ENCODE peak calls at places on chromosome 3, in five cellular contexts. L is psoas muscle, D is lower lobe of right lung, B is skeletal muscle cell, K is lower leg skin. X is an unnamed sample.

GRCh38 chr3:171286580-171287249 is 173.5 kb downstream of the TNIK start:
- DNase-seq in L (no peak), D (no peak), B (no peak), K (no peak), X (no peak)

GRCh38 chr3:105505167-105505566 is 138.5 kb downstream of the ALCAM start:
- DNase-seq in L (no peak), D (no peak), B (no peak), K (no peak), X (no peak)

GRCh38 chr3:108218811-108219210 is 3.4 kb downstream of the IFT57 start:
- DNase-seq in L (no peak), D (no peak), B (no peak), K (no peak), X (no peak)

GRCh38 chr3:10450494-10451440 is 54.6 kb downstream of the ATP2B2 start:
- DNase-seq in L (peak), D (no peak), B (no peak), K (no peak), X (no peak)

GRCh38 chr3:173135059-173135458 is 6.0 kb downstream of the SPATA16 start:
- DNase-seq in L (no peak), D (no peak), B (no peak), K (no peak), X (no peak)

GRCh38 chr3:13535905-13536304 is 13.0 kb upstream of the FBLN2 start:
- DNase-seq in L (no peak), D (no peak), B (no peak), K (peak), X (no peak)

GRCh38 chr3:4398906-4399305 is 68.2 kb downstream of the SUMF1 start:
- DNase-seq in L (no peak), D (no peak), B (no peak), K (no peak), X (no peak)

GRCh38 chr3:46062679-46063078 is 35.4 kb upstream of the XCR1 start:
- DNase-seq in L (no peak), D (no peak), B (no peak), K (no peak), X (no peak)

GRCh38 chr3:18656410-18656809 is 231.3 kb upstream of the SATB1 start:
- DNase-seq in L (no peak), D (no peak), B (no peak), K (no peak), X (no peak)

GRCh38 chr3:24155291-24155690 is 210.2 kb downstream of the NR1D2 start:
- DNase-seq in L (no peak), D (no peak), B (no peak), K (no peak), X (no peak)

GRCh38 chr3:134463676-134464611 is 21.8 kb downstream of the ANAPC13 start:
- DNase-seq in L (peak), D (no peak), B (peak), K (peak), X (peak)

GRCh38 chr3:29618395-29619291 is 337.8 kb downstream of the RBMS3 start:
- DNase-seq in L (no peak), D (no peak), B (no peak), K (no peak), X (no peak)

GRCh38 chr3:42736531-42736930 is 33.9 kb upstream of the HHATL start:
- DNase-seq in L (no peak), D (no peak), B (no peak), K (no peak), X (no peak)

GRCh38 chr3:185757176-185757575 is 67.7 kb downstream of the IGF2BP2 start:
- DNase-seq in L (no peak), D (no peak), B (no peak), K (no peak), X (no peak)

GRCh38 chr3:186365202-186365974 is 3.4 kb upstream of the DGKG start:
- DNase-seq in L (no peak), D (no peak), B (no peak), K (no peak), X (peak)

GRCh38 chr3:155362808-155363689 is 69.6 kb upstream of the STRIT1 start:
- DNase-seq in L (no peak), D (no peak), B (no peak), K (no peak), X (no peak)

GRCh38 chr3:69562001-69562400 is 176.1 kb upstream of the FRMD4B start:
- DNase-seq in L (no peak), D (no peak), B (no peak), K (no peak), X (no peak)

GRCh38 chr3:75692061-75692460 is 27.9 kb downstream of the FRG2C start:
- DNase-seq in L (no peak), D (no peak), B (no peak), K (no peak), X (no peak)

GRCh38 chr3:21020043-21020442 is 731.0 kb downstream of the ZNF385D start:
- DNase-seq in L (no peak), D (no peak), B (no peak), K (no peak), X (peak)

GRCh38 chr3:46478341-46478740 is 13.6 kb upstream of the LTF start:
- DNase-seq in L (no peak), D (no peak), B (no peak), K (peak), X (no peak)

GRCh38 chr3:54243262-54243931 is 121.0 kb downstream of the CACNA2D3 start:
- DNase-seq in L (no peak), D (no peak), B (no peak), K (no peak), X (no peak)

GRCh38 chr3:13544293-13544831 is 4.6 kb upstream of the FBLN2 start:
- DNase-seq in L (peak), D (no peak), B (no peak), K (no peak), X (no peak)

GRCh38 chr3:129315386-129315991 is 36.8 kb downstream of the HMCES start:
- DNase-seq in L (peak), D (peak), B (no peak), K (no peak), X (peak)

GRCh38 chr3:125278155-125278554 is 65.6 kb upstream of the SLC12A8 start:
- DNase-seq in L (no peak), D (no peak), B (no peak), K (no peak), X (no peak)

GRCh38 chr3:15983232-15983631 is 185.5 kb upstream of the ANKRD28 start:
- DNase-seq in L (no peak), D (no peak), B (peak), K (no peak), X (no peak)

GRCh38 chr3:50267280-50267913 is 1.6 kb upstream of the SEMA3B start:
- DNase-seq in L (peak), D (peak), B (no peak), K (no peak), X (peak)
- H3K4me3 ChIP-seq in L (peak), D (peak), B (peak), K (peak), X (peak)

GRCh38 chr3:71102111-71103039 is 481.2 kb downstream of the FOXP1 start:
- DNase-seq in L (no peak), D (no peak), B (peak), K (no peak), X (no peak)
- H3K4me3 ChIP-seq in L (no peak), D (no peak), B (no peak), K (no peak), X (no peak)

DNA sequence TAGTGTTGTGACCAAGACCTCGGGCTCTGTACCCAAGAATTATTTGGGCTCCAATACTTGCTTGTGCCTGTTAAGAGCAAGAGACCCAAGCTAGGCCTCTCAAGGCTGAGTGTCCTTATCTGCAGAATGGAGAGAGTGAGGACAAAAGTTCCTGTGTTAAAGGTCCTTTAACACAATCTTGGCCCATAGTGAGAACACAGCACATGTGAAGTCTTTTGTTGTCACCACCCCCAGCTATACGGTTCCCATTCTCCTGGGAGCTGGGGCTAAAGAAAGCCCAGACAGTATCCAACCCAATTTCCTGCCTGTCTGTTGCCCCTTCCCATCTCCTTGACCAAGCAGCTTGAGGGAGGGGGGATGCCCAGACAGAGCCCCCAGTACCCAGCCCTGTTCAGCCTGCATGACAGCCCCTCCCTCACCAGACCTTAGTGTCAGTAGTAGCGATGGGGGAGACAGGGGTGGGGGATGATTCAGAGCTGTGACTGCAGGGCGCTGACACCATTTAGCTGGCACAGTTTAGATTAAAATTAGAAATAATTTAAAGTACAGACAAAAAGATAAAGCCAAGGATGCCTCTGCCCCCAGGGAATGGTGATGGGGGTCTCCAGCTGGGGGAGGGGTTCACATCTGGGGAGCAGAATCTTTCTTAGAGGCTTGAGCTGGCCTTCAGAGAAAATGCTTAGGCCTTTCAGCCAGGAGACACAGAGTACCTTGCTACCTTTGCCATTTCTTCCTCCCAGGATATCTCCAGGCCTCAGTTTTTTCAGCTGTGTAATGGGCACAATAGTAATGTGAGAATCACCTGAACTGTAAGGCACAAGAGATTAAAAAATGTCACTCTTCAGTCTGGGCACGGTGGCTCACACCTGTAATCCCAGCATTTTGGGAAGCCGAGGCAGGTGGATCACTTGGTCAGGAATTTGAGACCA is 2.7 kb downstream of the PRKCD start:
- DNase-seq in L (no peak), D (no peak), B (no peak), K (no peak), X (no peak)
- H3K4me3 ChIP-seq in L (no peak), D (peak), B (no peak), K (no peak), X (no peak)

GRCh38 chr3:98290916-98291315 is 8.6 kb downstream of the OR5H2 start:
- DNase-seq in L (no peak), D (no peak), B (no peak), K (no peak), X (no peak)
- H3K4me3 ChIP-seq in L (no peak), D (no peak), B (no peak), K (no peak), X (no peak)

DNA sequence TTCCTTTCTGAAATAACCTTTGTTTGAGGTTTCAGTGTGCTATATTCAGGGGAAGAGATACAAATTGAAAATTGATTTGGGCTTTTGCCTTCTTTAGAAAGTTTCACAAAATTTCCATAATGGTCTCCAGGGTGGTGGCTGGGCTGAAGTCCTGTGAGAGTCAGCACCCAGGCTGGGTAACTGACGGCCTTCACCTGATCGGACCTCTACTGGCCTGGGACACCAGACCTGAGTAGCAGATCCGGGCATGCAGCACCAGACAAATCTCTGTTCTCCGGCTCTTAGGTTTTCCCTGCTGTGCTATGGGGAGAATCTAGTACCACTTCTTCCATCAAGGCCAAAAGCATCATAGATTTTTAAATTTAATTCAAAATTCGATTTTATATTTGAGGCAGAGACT is 133.0 kb upstream of the LMCD1 start:
- DNase-seq in L (no peak), D (no peak), B (no peak), K (no peak), X (no peak)
- H3K4me3 ChIP-seq in L (no peak), D (no peak), B (no peak), K (no peak), X (no peak)

DNA sequence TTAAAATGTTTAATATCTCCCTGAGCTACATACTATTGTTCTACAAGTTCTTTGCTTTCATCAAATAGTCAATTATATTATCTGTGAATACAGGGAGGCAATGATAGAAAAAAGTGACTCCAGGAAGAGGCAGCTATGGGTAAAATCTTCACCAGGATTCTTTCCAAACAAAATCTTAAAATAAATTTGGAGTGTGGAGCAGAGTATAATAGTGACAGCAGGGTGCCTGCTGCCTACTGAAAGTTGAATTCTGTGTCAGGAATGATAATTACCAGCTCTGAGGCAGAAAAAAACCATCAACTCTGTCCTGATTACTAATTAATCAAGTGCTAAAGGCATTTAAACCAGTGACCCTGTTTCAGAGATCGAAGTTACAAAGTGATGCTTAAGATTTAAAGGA is 148.0 kb downstream of the DIPK2A start:
- DNase-seq in L (no peak), D (no peak), B (no peak), K (no peak), X (no peak)
- H3K4me3 ChIP-seq in L (no peak), D (no peak), B (no peak), K (no peak), X (no peak)

GRCh38 chr3:31917303-31917903 is 63.7 kb downstream of the OSBPL10 start:
- DNase-seq in L (no peak), D (no peak), B (no peak), K (no peak), X (no peak)
- H3K4me3 ChIP-seq in L (peak), D (peak), B (no peak), K (no peak), X (peak)

X was measured in heart right ventricle.